ENCODE peak calls at places on chromosome 1, in eight cellular contexts. One of them, this sample, is unnamed.

GRCh38 chr1:15289251-15289651 is 42.2 kb downstream of the FHAD1 start:
- DNase-seq in astrocyte of the cerebellum: no peak
- DNase-seq in GM12865: no peak
- DNase-seq in fibroblast of villous mesenchyme: no peak
- DNase-seq in Panc1: no peak
- DNase-seq in cardiac muscle cell: no peak
- DNase-seq in astrocyte of the spinal cord: no peak
- DNase-seq in AG04450: no peak
- DNase-seq in this sample: no peak

GRCh38 chr1:196393282-196393681 is 215.0 kb downstream of the KCNT2 start:
- DNase-seq in astrocyte of the cerebellum: no peak
- DNase-seq in GM12865: no peak
- DNase-seq in fibroblast of villous mesenchyme: no peak
- DNase-seq in Panc1: no peak
- DNase-seq in cardiac muscle cell: no peak
- DNase-seq in astrocyte of the spinal cord: no peak
- DNase-seq in AG04450: no peak
- DNase-seq in this sample: no peak

GRCh38 chr1:234604726-234605492 is 5.1 kb downstream of the IRF2BP2 start:
- DNase-seq in astrocyte of the cerebellum: no peak
- DNase-seq in GM12865: no peak
- DNase-seq in fibroblast of villous mesenchyme: peak; percentile 97
- DNase-seq in Panc1: no peak
- DNase-seq in cardiac muscle cell: no peak
- DNase-seq in astrocyte of the spinal cord: peak; percentile 74
- DNase-seq in AG04450: no peak
- DNase-seq in this sample: peak; percentile 69

GRCh38 chr1:51280321-51281096 is 44.4 kb downstream of the RNF11 start:
- DNase-seq in astrocyte of the cerebellum: no peak
- DNase-seq in GM12865: no peak
- DNase-seq in fibroblast of villous mesenchyme: no peak
- DNase-seq in Panc1: no peak
- DNase-seq in cardiac muscle cell: no peak
- DNase-seq in astrocyte of the spinal cord: no peak
- DNase-seq in AG04450: no peak
- DNase-seq in this sample: no peak

GRCh38 chr1:15231714-15232201 is 15.3 kb upstream of the FHAD1 start:
- DNase-seq in astrocyte of the cerebellum: no peak
- DNase-seq in GM12865: peak; percentile 90
- DNase-seq in fibroblast of villous mesenchyme: peak; percentile 25
- DNase-seq in Panc1: no peak
- DNase-seq in cardiac muscle cell: no peak
- DNase-seq in astrocyte of the spinal cord: no peak
- DNase-seq in AG04450: no peak
- DNase-seq in this sample: no peak

GRCh38 chr1:159009704-159010361 is at the start of gene IFI16:
- DNase-seq in astrocyte of the cerebellum: peak; percentile 86
- DNase-seq in GM12865: peak; percentile 91
- DNase-seq in fibroblast of villous mesenchyme: peak; percentile 96
- DNase-seq in Panc1: no peak
- DNase-seq in cardiac muscle cell: no peak
- DNase-seq in astrocyte of the spinal cord: peak; percentile 95
- DNase-seq in AG04450: peak; percentile 83
- DNase-seq in this sample: peak; percentile 95

GRCh38 chr1:211833174-211833820 is 2.7 kb upstream of the LPGAT1 start:
- DNase-seq in astrocyte of the cerebellum: no peak
- DNase-seq in GM12865: peak; percentile 46
- DNase-seq in fibroblast of villous mesenchyme: no peak
- DNase-seq in Panc1: no peak
- DNase-seq in cardiac muscle cell: no peak
- DNase-seq in astrocyte of the spinal cord: no peak
- DNase-seq in AG04450: no peak
- DNase-seq in this sample: no peak

GRCh38 chr1:161313554-161314200 is 504 bp upstream of the SDHC start:
- DNase-seq in astrocyte of the cerebellum: no peak
- DNase-seq in GM12865: no peak
- DNase-seq in fibroblast of villous mesenchyme: no peak
- DNase-seq in Panc1: no peak
- DNase-seq in cardiac muscle cell: no peak
- DNase-seq in astrocyte of the spinal cord: no peak
- DNase-seq in AG04450: no peak
- DNase-seq in this sample: no peak

GRCh38 chr1:232282541-232282940 is 347.4 kb downstream of the SIPA1L2 start:
- DNase-seq in astrocyte of the cerebellum: no peak
- DNase-seq in GM12865: no peak
- DNase-seq in fibroblast of villous mesenchyme: no peak
- DNase-seq in Panc1: no peak
- DNase-seq in cardiac muscle cell: no peak
- DNase-seq in astrocyte of the spinal cord: no peak
- DNase-seq in AG04450: no peak
- DNase-seq in this sample: no peak

GRCh38 chr1:159089184-159089791 is 12.7 kb upstream of the AIM2 start:
- DNase-seq in astrocyte of the cerebellum: no peak
- DNase-seq in GM12865: peak; percentile 60
- DNase-seq in fibroblast of villous mesenchyme: no peak
- DNase-seq in Panc1: no peak
- DNase-seq in cardiac muscle cell: no peak
- DNase-seq in astrocyte of the spinal cord: no peak
- DNase-seq in AG04450: no peak
- DNase-seq in this sample: peak; percentile 21

GRCh38 chr1:22375601-22376000 is 76.0 kb upstream of the ZBTB40 start:
- DNase-seq in astrocyte of the cerebellum: no peak
- DNase-seq in GM12865: no peak
- DNase-seq in fibroblast of villous mesenchyme: no peak
- DNase-seq in Panc1: no peak
- DNase-seq in cardiac muscle cell: no peak
- DNase-seq in astrocyte of the spinal cord: no peak
- DNase-seq in AG04450: no peak
- DNase-seq in this sample: no peak

GRCh38 chr1:20487236-20487590 is 1.2 kb upstream of the CAMK2N1 start:
- DNase-seq in astrocyte of the cerebellum: no peak
- DNase-seq in GM12865: no peak
- DNase-seq in fibroblast of villous mesenchyme: no peak
- DNase-seq in Panc1: no peak
- DNase-seq in cardiac muscle cell: no peak
- DNase-seq in astrocyte of the spinal cord: no peak
- DNase-seq in AG04450: no peak
- DNase-seq in this sample: no peak

GRCh38 chr1:42784946-42785693 is at the start of gene TMEM269:
- DNase-seq in astrocyte of the cerebellum: no peak
- DNase-seq in GM12865: no peak
- DNase-seq in fibroblast of villous mesenchyme: peak; percentile 11
- DNase-seq in Panc1: no peak
- DNase-seq in cardiac muscle cell: no peak
- DNase-seq in astrocyte of the spinal cord: no peak
- DNase-seq in AG04450: no peak
- DNase-seq in this sample: peak; percentile 23

GRCh38 chr1:116574581-116575291 is 3.9 kb upstream of the CD58 start:
- DNase-seq in astrocyte of the cerebellum: peak; percentile 54
- DNase-seq in GM12865: peak; percentile 76
- DNase-seq in fibroblast of villous mesenchyme: peak; percentile 69
- DNase-seq in Panc1: no peak
- DNase-seq in cardiac muscle cell: peak; percentile 73
- DNase-seq in astrocyte of the spinal cord: peak; percentile 72
- DNase-seq in AG04450: no peak
- DNase-seq in this sample: peak; percentile 82

GRCh38 chr1:24364975-24365678 is 46.0 kb downstream of the GRHL3 start:
- DNase-seq in astrocyte of the cerebellum: peak; percentile 84
- DNase-seq in GM12865: peak; percentile 78
- DNase-seq in fibroblast of villous mesenchyme: peak; percentile 79
- DNase-seq in Panc1: peak; percentile 76
- DNase-seq in cardiac muscle cell: no peak
- DNase-seq in astrocyte of the spinal cord: peak; percentile 91
- DNase-seq in AG04450: peak; percentile 63
- DNase-seq in this sample: peak; percentile 80

GRCh38 chr1:172753964-172754363 is 95.1 kb downstream of the FASLG start:
- DNase-seq in astrocyte of the cerebellum: no peak
- DNase-seq in GM12865: no peak
- DNase-seq in fibroblast of villous mesenchyme: no peak
- DNase-seq in Panc1: no peak
- DNase-seq in cardiac muscle cell: no peak
- DNase-seq in astrocyte of the spinal cord: no peak
- DNase-seq in AG04450: no peak
- DNase-seq in this sample: no peak

GRCh38 chr1:109299087-109299983 is 7.5 kb downstream of the MYBPHL start:
- DNase-seq in astrocyte of the cerebellum: peak; percentile 93
- DNase-seq in GM12865: no peak
- DNase-seq in fibroblast of villous mesenchyme: peak; percentile 94
- DNase-seq in Panc1: no peak
- DNase-seq in cardiac muscle cell: no peak
- DNase-seq in astrocyte of the spinal cord: peak; percentile 93
- DNase-seq in AG04450: peak; percentile 90
- DNase-seq in this sample: peak; percentile 97

GRCh38 chr1:61839702-61840101 is 97.4 kb downstream of the PATJ start:
- DNase-seq in astrocyte of the cerebellum: peak; percentile 29
- DNase-seq in GM12865: no peak
- DNase-seq in fibroblast of villous mesenchyme: peak; percentile 47
- DNase-seq in Panc1: no peak
- DNase-seq in cardiac muscle cell: no peak
- DNase-seq in astrocyte of the spinal cord: peak; percentile 73
- DNase-seq in AG04450: no peak
- DNase-seq in this sample: peak; percentile 70

GRCh38 chr1:70168283-70168682 is 37.1 kb downstream of the LRRC40 start:
- DNase-seq in astrocyte of the cerebellum: no peak
- DNase-seq in GM12865: no peak
- DNase-seq in fibroblast of villous mesenchyme: peak; percentile 3
- DNase-seq in Panc1: no peak
- DNase-seq in cardiac muscle cell: no peak
- DNase-seq in astrocyte of the spinal cord: no peak
- DNase-seq in AG04450: no peak
- DNase-seq in this sample: no peak

DNA sequence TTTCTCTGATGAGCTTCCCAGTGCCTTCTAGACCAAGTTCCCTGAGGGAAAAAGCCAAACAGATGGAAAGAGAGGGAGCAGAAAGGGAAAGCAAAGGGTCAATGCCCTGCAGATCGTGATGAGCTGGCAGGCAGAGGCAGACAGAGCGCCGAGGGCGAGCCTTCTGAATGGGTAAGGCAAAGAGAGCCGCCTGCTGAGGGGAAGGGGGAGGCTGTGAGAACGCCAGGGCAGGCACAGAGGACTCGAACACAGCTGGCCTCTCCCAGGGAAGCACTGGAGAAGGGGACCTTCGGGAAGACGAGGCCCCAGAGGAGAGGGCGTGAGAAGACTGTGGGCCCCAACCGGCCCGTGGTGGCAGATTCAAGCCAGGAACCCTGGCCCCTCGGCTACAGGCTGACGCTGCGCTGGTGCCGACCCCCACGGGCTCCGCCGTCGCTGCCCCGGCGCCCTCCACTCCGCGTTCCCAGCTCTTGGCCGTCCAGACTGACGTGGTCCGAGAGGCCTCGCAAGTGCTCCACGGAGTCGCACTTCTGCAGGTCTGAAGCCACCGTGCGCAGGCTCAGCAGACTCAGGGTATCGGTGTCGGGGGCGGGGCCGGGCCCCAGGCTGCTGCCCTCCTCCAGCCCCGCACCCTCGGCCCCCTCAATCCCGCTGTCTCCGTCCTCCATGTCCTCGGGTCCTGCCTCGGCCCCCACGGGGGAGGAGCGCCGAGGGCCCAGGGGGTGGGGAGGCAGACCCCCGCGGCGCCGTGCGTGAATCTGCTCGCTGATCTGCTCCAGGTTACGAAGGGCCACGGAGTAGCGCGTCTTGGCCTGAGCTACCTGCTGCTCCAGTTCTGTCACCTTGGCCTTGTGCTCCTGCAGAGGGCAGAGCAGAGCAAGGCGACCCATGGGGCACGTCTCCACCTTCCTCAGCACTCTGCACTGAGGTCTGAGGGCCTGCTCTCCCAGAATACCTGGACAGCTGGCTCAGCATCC is 13.9 kb downstream of the SH3BP5L start:
- DNase-seq in astrocyte of the cerebellum: no peak
- DNase-seq in GM12865: no peak
- DNase-seq in fibroblast of villous mesenchyme: no peak
- DNase-seq in Panc1: no peak
- DNase-seq in cardiac muscle cell: no peak
- DNase-seq in astrocyte of the spinal cord: no peak
- DNase-seq in AG04450: no peak
- DNase-seq in this sample: no peak
- TF ChIP-seq CTCF in astrocyte of the cerebellum: no peak
- TF ChIP-seq CTCF in GM12865: no peak
- TF ChIP-seq CTCF in fibroblast of villous mesenchyme: peak; percentile 2
- TF ChIP-seq CTCF in Panc1: no peak
- TF ChIP-seq CTCF in cardiac muscle cell: peak; percentile 2
- TF ChIP-seq CTCF in astrocyte of the spinal cord: no peak
- TF ChIP-seq CTCF in AG04450: no peak
- TF ChIP-seq CTCF in this sample: peak; percentile 8

DNA sequence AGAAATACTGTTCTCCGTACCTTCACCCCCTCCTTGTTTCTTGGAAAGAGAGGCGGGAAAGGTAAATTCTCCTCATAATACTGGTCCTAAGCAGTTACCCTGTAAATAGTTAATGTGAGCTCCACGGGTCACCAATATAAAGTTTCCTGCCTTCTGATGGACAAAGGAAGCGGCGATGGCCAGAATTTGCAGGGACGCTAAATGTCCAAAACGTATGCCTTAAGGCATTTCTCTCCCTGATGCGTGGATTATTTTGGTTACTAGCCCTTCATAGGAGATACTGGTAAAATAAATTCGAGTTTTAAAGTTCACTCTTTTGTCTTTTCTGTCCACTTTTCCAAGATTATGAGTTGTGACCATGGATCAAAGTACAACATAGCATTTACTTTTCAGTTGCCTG is 913 bp upstream of the PTGS2 start:
- DNase-seq in astrocyte of the cerebellum: no peak
- DNase-seq in GM12865: no peak
- DNase-seq in fibroblast of villous mesenchyme: no peak
- DNase-seq in Panc1: no peak
- DNase-seq in cardiac muscle cell: no peak
- DNase-seq in astrocyte of the spinal cord: peak; percentile 17
- DNase-seq in AG04450: no peak
- DNase-seq in this sample: peak; percentile 31
- H3K4me3 ChIP-seq in astrocyte of the cerebellum: peak overlapping the region; percentile 86
- H3K4me3 ChIP-seq in GM12865: peak overlapping the region; percentile 71
- H3K4me3 ChIP-seq in fibroblast of villous mesenchyme: peak overlapping the region; percentile 64
- H3K4me3 ChIP-seq in Panc1: peak overlapping the region; percentile 70
- H3K4me3 ChIP-seq in cardiac muscle cell: peak overlapping the region; percentile 47
- H3K4me3 ChIP-seq in astrocyte of the spinal cord: peak overlapping the region; percentile 78
- H3K4me3 ChIP-seq in AG04450: peak overlapping the region; percentile 71
- H3K4me3 ChIP-seq in this sample: peak overlapping the region; percentile 85

DNA sequence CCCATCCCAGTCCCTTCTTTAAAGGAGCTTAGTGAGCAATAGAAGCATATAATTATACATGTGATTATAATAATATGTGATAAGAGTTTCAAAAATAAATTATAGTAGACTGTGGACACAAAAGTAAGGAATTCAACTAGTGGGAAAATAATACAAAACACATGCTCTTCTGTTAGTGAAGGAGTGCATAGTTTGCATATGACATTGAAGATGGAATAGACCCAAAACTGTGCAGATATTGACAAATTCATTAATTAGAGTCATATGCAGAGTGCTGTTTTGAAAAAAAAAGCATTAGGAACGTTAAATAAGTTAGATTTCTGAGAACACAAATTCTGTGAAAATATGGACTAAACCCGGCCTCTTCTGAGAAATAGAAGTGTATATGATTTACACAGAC is 278.8 kb downstream of the ASTN1 start:
- DNase-seq in astrocyte of the cerebellum: no peak
- DNase-seq in GM12865: no peak
- DNase-seq in fibroblast of villous mesenchyme: no peak
- DNase-seq in Panc1: no peak
- DNase-seq in cardiac muscle cell: no peak
- DNase-seq in astrocyte of the spinal cord: no peak
- DNase-seq in AG04450: no peak
- DNase-seq in this sample: no peak
- TF ChIP-seq CTCF in astrocyte of the cerebellum: no peak
- TF ChIP-seq CTCF in GM12865: no peak
- TF ChIP-seq CTCF in fibroblast of villous mesenchyme: no peak
- TF ChIP-seq CTCF in Panc1: no peak
- TF ChIP-seq CTCF in cardiac muscle cell: no peak
- TF ChIP-seq CTCF in astrocyte of the spinal cord: no peak
- TF ChIP-seq CTCF in AG04450: no peak
- TF ChIP-seq CTCF in this sample: no peak

GRCh38 chr1:65309317-65310077 is at the start of gene DNAJC6:
- DNase-seq in astrocyte of the cerebellum: peak; percentile 48
- DNase-seq in GM12865: peak; percentile 29
- DNase-seq in fibroblast of villous mesenchyme: peak; percentile 64
- DNase-seq in Panc1: no peak
- DNase-seq in cardiac muscle cell: peak; percentile 94
- DNase-seq in astrocyte of the spinal cord: peak; percentile 78
- DNase-seq in AG04450: peak; percentile 4
- DNase-seq in this sample: peak; percentile 69
- H3K4me3 ChIP-seq in astrocyte of the cerebellum: peak within 1 kb of the TSS; percentile 47
- H3K4me3 ChIP-seq in GM12865: no peak within 1 kb of the TSS
- H3K4me3 ChIP-seq in fibroblast of villous mesenchyme: peak within 1 kb of the TSS; percentile 40
- H3K4me3 ChIP-seq in Panc1: peak within 1 kb of the TSS; percentile 40
- H3K4me3 ChIP-seq in cardiac muscle cell: peak within 1 kb of the TSS; percentile 61
- H3K4me3 ChIP-seq in astrocyte of the spinal cord: peak within 1 kb of the TSS; percentile 42
- H3K4me3 ChIP-seq in AG04450: no peak within 1 kb of the TSS
- H3K4me3 ChIP-seq in this sample: peak within 1 kb of the TSS; percentile 39